ENCODE peak calls at places on chromosomes 13 and 19, in six cellular contexts. S is upper lobe of left lung, E is right cardiac atrium, N is tibial nerve, C is GM23248, G is adrenal gland. M is an unnamed sample.
A peak's percentile ranks its signal among the peaks of the same experiment; 100 is the strongest.

GRCh38 chr19:2578391-2578826 is 102.5 kb downstream of the GADD45B start:
- DNase-seq in C (peak; percentile 76), E (peak; percentile 75), G (no peak), N (no peak), S (peak; percentile 79), M (no peak)

GRCh38 chr19:45615795-45616708 is 14.0 kb upstream of the GPR4 start:
- DNase-seq in S (peak; percentile 82), G (peak; percentile 91), E (peak; percentile 93), N (peak; percentile 81), C (peak; percentile 94), M (peak; percentile 77)

GRCh38 chr13:26062853-26063444 is 11.1 kb upstream of the SHISA2 start:
- DNase-seq in G (peak; percentile 37), E (no peak), C (peak; percentile 63), S (no peak), N (peak; percentile 59), M (no peak)

GRCh38 chr19:10749435-10750384 is 31.8 kb downstream of the DNM2 start:
- DNase-seq in G (no peak), E (peak; percentile 12), N (no peak), C (no peak), S (no peak), M (no peak)

GRCh38 chr13:91111476-91112190 is 235.9 kb upstream of the MIR17HG start:
- DNase-seq in S (no peak), N (no peak), C (no peak), G (no peak), E (no peak), M (no peak)

GRCh38 chr19:18687740-18688465 is 4.4 kb downstream of the CRTC1 start:
- DNase-seq in N (no peak), E (peak; percentile 18), S (no peak), C (no peak), G (no peak), M (no peak)

GRCh38 chr19:54081032-54081431 is at the start of gene TARM1:
- DNase-seq in N (no peak), E (no peak), S (no peak), G (no peak), C (no peak), M (no peak)

GRCh38 chr19:56983148-56983547 is 136.6 kb upstream of the USP29 start:
- DNase-seq in S (no peak), G (no peak), C (no peak), N (no peak), E (no peak), M (no peak)

GRCh38 chr13:57843555-57843954 is 212.0 kb downstream of the PCDH17 start:
- DNase-seq in G (no peak), N (no peak), C (no peak), E (no peak), S (no peak), M (no peak)
- H3K9me3 ChIP-seq in G (no peaks in the 10 kb centered on the region), N (no peaks in the 10 kb centered on the region), C (peaks cover 6% of the 10 kb centered on the region), E (no peaks in the 10 kb centered on the region), S (peaks cover 10% of the 10 kb centered on the region), M (no peaks in the 10 kb centered on the region)

GRCh38 chr19:42313096-42313839 is at the start of gene TMEM145:
- DNase-seq in G (no peak), E (peak; percentile 76), N (no peak), S (peak; percentile 90), C (peak; percentile 77), M (no peak)
- H3K9me3 ChIP-seq in G (no peaks in the 10 kb centered on the region), E (no peaks in the 10 kb centered on the region), N (no peaks in the 10 kb centered on the region), S (no peaks in the 10 kb centered on the region), C (no peaks in the 10 kb centered on the region), M (no peaks in the 10 kb centered on the region)

GRCh38 chr13:83613524-83613923 is 268.8 kb downstream of the SLITRK1 start:
- DNase-seq in C (no peak), N (no peak), G (no peak), E (peak; percentile 40), S (peak; percentile 69), M (no peak)
- H3K9me3 ChIP-seq in C (no peaks in the 10 kb centered on the region), N (no peaks in the 10 kb centered on the region), G (no peaks in the 10 kb centered on the region), E (no peaks in the 10 kb centered on the region), S (no peaks in the 10 kb centered on the region), M (no peaks in the 10 kb centered on the region)

GRCh38 chr19:19871932-19872331 is 6.2 kb downstream of the ZNF253 start:
- DNase-seq in G (no peak), S (no peak), C (no peak), N (no peak), E (no peak), M (no peak)
- H3K9me3 ChIP-seq in G (no peaks in the 10 kb centered on the region), S (peaks cover 15% of the 10 kb centered on the region), C (no peaks in the 10 kb centered on the region), N (no peaks in the 10 kb centered on the region), E (no peaks in the 10 kb centered on the region), M (no peaks in the 10 kb centered on the region)